ENCODE peak calls at places on chromosomes 12 and 14, in ten cellular contexts. O is left ventricle myocardium inferior, C is OCI-LY7, F is mammary epithelial cell, A is ovary, Z is foreskin fibroblast, E is bronchial epithelial cell, L is HL-60, B is GM12878, R is PC-3. D is an unnamed sample.

GRCh38 chr14:54687750-54688119 is 120.8 kb downstream of the SAMD4A start:
- DNase-seq in E (no peak), R (no peak), L (no peak), A (no peak), Z (no peak), C (no peak), F (no peak), B (no peak), O (peak), D (no peak)

GRCh38 chr12:24760606-24761378 is 188.1 kb downstream of the BCAT1 start:
- DNase-seq in Z (no peak), R (no peak), L (no peak), E (no peak), O (no peak), C (no peak), F (no peak), B (no peak), A (no peak), D (no peak)

GRCh38 chr12:85076688-85077430 is 40.7 kb downstream of the LRRIQ1 start:
- DNase-seq in B (no peak), A (no peak), Z (peak), L (no peak), O (no peak), F (peak), R (peak), C (peak), E (peak), D (no peak)

GRCh38 chr12:111211910-111212757 is 156.8 kb downstream of the PHETA1 start:
- DNase-seq in L (no peak), R (peak), Z (no peak), C (peak), E (no peak), O (no peak), A (no peak), F (no peak), B (no peak), D (no peak)

GRCh38 chr14:51848120-51848519 is 12.3 kb upstream of the GNG2 start:
- DNase-seq in E (peak), R (no peak), F (peak), O (no peak), L (no peak), Z (no peak), C (no peak), A (no peak), B (no peak), D (no peak)

GRCh38 chr14:44107156-44107555 is 399.9 kb downstream of the FSCB start:
- DNase-seq in R (no peak), E (peak), B (no peak), L (no peak), O (no peak), F (peak), Z (no peak), C (no peak), A (no peak), D (no peak)

GRCh38 chr12:129790331-129790730 is 113.5 kb downstream of the TMEM132D start:
- DNase-seq in L (no peak), F (no peak), E (no peak), Z (no peak), A (no peak), B (no peak), O (no peak), C (no peak), R (no peak), D (no peak)

GRCh38 chr14:24279301-24280186 is 8.1 kb upstream of the RABGGTA start:
- DNase-seq in B (peak), Z (no peak), C (peak), F (peak), O (peak), E (peak), A (no peak), L (peak), R (peak), D (no peak)

GRCh38 chr12:93913845-93914244 is 234.5 kb upstream of the PLXNC1 start:
- DNase-seq in A (no peak), L (no peak), B (no peak), E (peak), O (no peak), Z (peak), R (no peak), F (peak), C (no peak), D (no peak)

GRCh38 chr14:101195309-101195724 is 291.8 kb upstream of the RTL1 start:
- DNase-seq in Z (no peak), C (no peak), L (no peak), R (no peak), O (no peak), A (no peak), B (no peak), F (no peak), E (no peak), D (no peak)

GRCh38 chr12:18339633-18340032 is 78.3 kb downstream of the PIK3C2G start:
- DNase-seq in E (no peak), C (no peak), R (no peak), B (no peak), A (no peak), F (no peak), Z (no peak), L (no peak), O (no peak), D (no peak)

GRCh38 chr12:32264995-32265394 is 134.4 kb upstream of the FGD4 start:
- DNase-seq in F (no peak), A (no peak), Z (peak), C (peak), E (no peak), L (peak), O (no peak), B (no peak), R (no peak), D (peak)

GRCh38 chr12:89350661-89351488 is 1.4 kb downstream of the DUSP6 start:
- DNase-seq in O (peak), C (no peak), R (no peak), F (peak), L (peak), A (no peak), B (no peak), Z (no peak), E (no peak), D (no peak)

GRCh38 chr14:59009967-59010366 is 178.5 kb upstream of the DAAM1 start:
- DNase-seq in L (no peak), C (no peak), O (no peak), Z (no peak), A (no peak), E (no peak), B (no peak), F (no peak), R (no peak), D (no peak)

GRCh38 chr12:57638096-57638495 is 5.1 kb upstream of the B4GALNT1 start:
- DNase-seq in C (no peak), E (no peak), Z (no peak), R (no peak), O (no peak), L (no peak), B (no peak), A (no peak), F (no peak), D (no peak)

GRCh38 chr14:61585598-61586538 is 109.4 kb upstream of the HIF1A start:
- DNase-seq in Z (peak), R (peak), B (no peak), L (no peak), O (peak), E (peak), A (peak), C (no peak), F (no peak), D (no peak)

GRCh38 chr12:70271025-70271424 is 27.8 kb downstream of the CNOT2 start:
- DNase-seq in O (no peak), F (no peak), R (no peak), B (no peak), C (no peak), E (no peak), L (no peak), Z (no peak), A (no peak), D (no peak)

GRCh38 chr14:22471545-22472121 is 117.4 kb downstream of the DAD1 start:
- DNase-seq in Z (peak), F (peak), B (no peak), O (peak), C (peak), E (peak), R (peak), L (peak), A (peak), D (no peak)

GRCh38 chr12:119149270-119149669 is 29.5 kb upstream of the HSPB8 start:
- DNase-seq in F (no peak), B (no peak), R (no peak), O (no peak), A (no peak), E (no peak), L (no peak), Z (no peak), C (no peak), D (no peak)

GRCh38 chr14:99651953-99652746 is 7.2 kb downstream of the HHIPL1 start:
- DNase-seq in R (no peak), F (no peak), Z (no peak), C (no peak), O (no peak), E (no peak), L (no peak), A (no peak), B (no peak), D (no peak)

GRCh38 chr12:19683178-19683927 is 244.1 kb downstream of the AEBP2 start:
- DNase-seq in O (no peak), A (no peak), R (peak), L (no peak), C (no peak), Z (peak), E (peak), B (no peak), F (no peak), D (no peak)

GRCh38 chr14:106879241-106879640 is 1352.9 kb downstream of the TMEM121 start:
- DNase-seq in L (peak), F (peak), E (peak), A (peak), R (peak), C (peak), Z (no peak), B (no peak), O (no peak), D (no peak)

GRCh38 chr12:31306871-31307270 is 19.1 kb downstream of the SINHCAF start:
- DNase-seq in O (no peak), E (no peak), B (no peak), A (no peak), R (no peak), Z (no peak), L (no peak), C (no peak), F (no peak), D (no peak)

GRCh38 chr12:12979731-12980259 is 20.3 kb downstream of the HEBP1 start:
- DNase-seq in L (no peak), C (no peak), Z (peak), F (peak), O (no peak), R (peak), E (peak), B (no peak), A (no peak), D (no peak)

GRCh38 chr12:123269980-123270379 is 1.7 kb downstream of the CDK2AP1 start:
- DNase-seq in Z (no peak), E (no peak), O (no peak), C (peak), R (peak), F (peak), L (no peak), B (no peak), A (no peak), D (no peak)

GRCh38 chr12:53217049-53217929 is 10.2 kb upstream of the ITGB7 start:
- DNase-seq in C (no peak), F (peak), R (peak), E (peak), Z (peak), O (peak), B (no peak), A (no peak), L (peak), D (no peak)

GRCh38 chr12:95201056-95201670 is 16.1 kb downstream of the FGD6 start:
- DNase-seq in O (no peak), L (no peak), A (no peak), R (peak), F (peak), E (peak), C (no peak), Z (no peak), B (no peak), D (no peak)

GRCh38 chr12:103657331-103657730 is 70.3 kb downstream of the STAB2 start:
- DNase-seq in A (no peak), Z (no peak), O (no peak), C (no peak), F (peak), B (no peak), L (no peak), R (peak), E (peak), D (no peak)

GRCh38 chr12:98780261-98780660 is 135.2 kb downstream of the APAF1 start:
- DNase-seq in C (no peak), B (no peak), O (no peak), E (no peak), F (no peak), Z (no peak), L (no peak), A (no peak), R (no peak), D (no peak)

GRCh38 chr12:113838896-113839295 is 127.2 kb downstream of the RBM19 start:
- DNase-seq in R (no peak), A (no peak), C (no peak), E (no peak), O (no peak), L (no peak), B (no peak), Z (no peak), F (no peak), D (no peak)

GRCh38 chr12:121581681-121582439 is 1.0 kb upstream of the KDM2B start:
- DNase-seq in R (no peak), A (no peak), C (peak), B (no peak), L (peak), Z (peak), E (no peak), F (no peak), O (peak), D (no peak)

GRCh38 chr12:51752490-51752889 is 96.0 kb downstream of the FIGNL2 start:
- DNase-seq in Z (peak), C (no peak), R (peak), E (peak), O (peak), B (no peak), F (peak), A (no peak), L (no peak), D (no peak)

GRCh38 chr12:72272731-72273498 is 745 bp downstream of the TRHDE start:
- DNase-seq in R (peak), A (peak), B (no peak), E (no peak), O (no peak), L (no peak), C (no peak), Z (no peak), F (peak), D (no peak)

GRCh38 chr12:72271741-72272661 is at the start of gene TRHDE:
- DNase-seq in L (peak), F (peak), E (no peak), O (no peak), R (peak), Z (peak), A (peak), C (no peak), B (no peak), D (no peak)

GRCh38 chr12:72270246-72270645 is 1.9 kb upstream of the TRHDE start:
- DNase-seq in A (no peak), F (no peak), O (no peak), B (no peak), E (no peak), R (no peak), L (no peak), C (no peak), Z (no peak), D (no peak)

GRCh38 chr12:72269491-72269890 is 2.7 kb upstream of the TRHDE start:
- DNase-seq in E (no peak), F (no peak), R (peak), Z (no peak), C (no peak), L (no peak), B (no peak), O (no peak), A (no peak), D (no peak)

DNA sequence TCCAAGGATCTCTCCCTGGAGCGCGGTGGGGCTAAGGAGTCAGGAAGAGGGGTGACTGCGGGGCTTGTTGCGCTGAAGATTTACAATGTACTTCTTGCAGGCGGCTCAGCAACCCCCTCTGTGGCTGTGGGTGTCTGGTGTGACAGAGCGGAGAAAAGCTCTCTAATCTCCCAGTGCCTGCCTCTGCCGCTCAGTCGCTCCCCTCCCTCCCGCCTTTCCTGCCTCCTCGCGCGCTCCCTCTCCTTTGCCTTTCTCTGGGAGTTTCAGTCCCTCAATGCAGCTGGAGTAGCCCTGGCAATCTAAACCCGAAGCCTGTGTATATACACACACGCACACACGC is 799 bp upstream of the TRHDE start:
- DNase-seq in A (peak), F (no peak), E (no peak), R (no peak), O (no peak), L (no peak), Z (no peak), C (no peak), B (no peak), D (no peak)
- H3K4me3 ChIP-seq in A (peak), F (peak), E (peak), R (peak), O (peak), L (peak), Z (peak), C (no peak), B (no peak), D (no peak)

DNA sequence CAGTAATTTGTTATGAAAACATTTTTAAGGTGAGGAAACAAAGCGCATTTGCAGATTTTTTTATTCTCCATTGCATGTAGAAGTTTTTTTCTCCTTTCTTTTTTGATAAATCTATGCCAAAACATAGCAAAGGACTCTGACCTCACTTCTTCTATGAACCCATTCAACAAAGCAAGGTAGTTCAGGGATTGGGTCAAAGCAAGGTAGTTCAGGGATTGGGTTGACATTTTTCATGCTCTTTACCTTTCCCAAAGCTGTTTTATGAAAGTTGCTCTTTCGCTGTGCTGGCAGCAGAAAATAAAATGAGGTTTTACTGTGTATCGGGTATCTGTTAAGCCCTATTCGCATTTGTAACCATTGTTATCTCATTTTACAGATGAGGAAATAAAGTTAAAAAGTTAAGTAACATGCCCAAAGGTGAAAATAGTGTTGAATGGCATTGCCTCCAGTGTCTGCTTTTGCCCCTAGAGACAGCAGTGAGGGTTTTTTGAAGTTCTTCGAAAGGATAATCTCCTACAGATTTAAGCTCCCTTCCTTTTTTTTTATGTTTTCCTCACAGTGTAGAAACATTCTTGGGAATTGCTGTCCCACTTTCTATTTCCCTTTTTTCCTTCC is 10.6 kb downstream of the STRAP start:
- DNase-seq in R (no peak), L (no peak), E (no peak), F (no peak), A (no peak), B (no peak), C (no peak), O (no peak), Z (no peak), D (no peak)
- TF ChIP-seq CTCF in R (no peak), L (no peak), E (no peak), F (no peak), A (no peak), B (no peak), C (no peak), O (no peak), Z (no peak), D (no peak)

GRCh38 chr14:102510616-102511520 is 1.3 kb upstream of the ANKRD9 start:
- DNase-seq in F (no peak), O (peak), B (no peak), A (no peak), Z (no peak), L (no peak), C (peak), E (peak), R (peak), D (no peak)

GRCh38 chr14:102508410-102508773 is 1.2 kb downstream of the ANKRD9 start:
- DNase-seq in R (peak), L (no peak), B (no peak), E (peak), O (peak), C (no peak), Z (no peak), F (no peak), A (no peak), D (no peak)

GRCh38 chr14:102507891-102508312 is 1.7 kb downstream of the ANKRD9 start:
- DNase-seq in F (no peak), E (no peak), B (no peak), C (no peak), A (no peak), Z (no peak), L (no peak), O (no peak), R (no peak), D (no peak)

GRCh38 chr14:102509744-102510615 is at the start of gene ANKRD9:
- DNase-seq in F (peak), R (peak), A (peak), Z (peak), C (peak), B (peak), L (peak), O (peak), E (peak), D (peak)

DNA sequence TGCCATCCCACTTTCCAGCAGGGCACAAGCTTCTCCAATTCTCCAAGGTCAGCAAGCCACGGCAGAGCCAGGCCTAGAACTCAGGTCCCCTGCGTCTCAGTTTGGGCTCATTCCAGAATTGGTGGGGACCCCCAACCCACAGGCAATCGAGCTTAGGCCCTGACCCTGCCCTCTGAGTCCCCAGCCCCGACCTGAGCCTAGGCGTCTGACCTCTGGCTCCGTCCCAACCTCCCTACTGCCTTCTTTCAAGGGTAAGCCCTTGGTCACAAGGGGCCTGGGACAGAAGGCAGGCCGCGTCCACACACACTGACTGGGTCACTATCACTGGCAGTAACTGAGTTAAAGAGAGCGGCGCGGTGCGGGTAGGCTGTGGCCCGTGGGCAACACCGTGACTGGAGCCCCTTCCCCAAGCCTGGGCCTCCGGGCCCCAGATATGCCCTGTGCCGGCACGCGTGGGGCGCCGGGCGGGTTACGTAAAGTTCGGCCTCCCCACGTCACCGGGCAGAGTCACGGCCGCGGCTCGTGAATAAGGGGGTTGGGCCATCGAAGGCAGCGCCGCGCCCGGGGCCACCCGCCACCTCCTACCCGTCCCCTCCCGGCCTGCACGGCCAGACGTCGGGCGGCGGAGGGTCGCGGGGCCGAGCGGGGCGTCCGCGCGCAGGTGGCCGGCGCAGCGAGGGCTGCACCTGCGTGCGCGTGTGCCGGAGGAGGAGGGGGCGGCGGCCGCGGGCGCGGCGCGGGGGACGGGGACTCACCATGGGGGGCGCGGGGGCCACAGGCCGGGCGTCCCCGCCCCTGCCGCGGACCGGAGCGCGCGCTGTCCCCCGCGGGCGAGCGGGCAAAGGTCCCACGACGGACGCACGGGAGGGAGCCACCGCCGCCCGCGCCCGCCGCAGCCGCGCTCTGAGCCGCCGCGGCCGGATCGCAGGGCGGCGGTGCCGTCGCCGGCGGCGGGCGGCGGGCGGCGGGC is 517 bp downstream of the ANKRD9 start:
- DNase-seq in O (peak), Z (peak), B (no peak), R (peak), E (no peak), C (no peak), L (no peak), A (peak), F (no peak), D (no peak)
- H3K4me3 ChIP-seq in O (peak), Z (peak), B (peak), R (peak), E (peak), C (peak), L (peak), A (peak), F (peak), D (peak)

GRCh38 chr12:109928058-109928656 is 28.1 kb downstream of the TCHP start:
- DNase-seq in L (no peak), O (no peak), C (no peak), B (no peak), E (no peak), Z (no peak), F (no peak), A (no peak), R (no peak), D (no peak)

GRCh38 chr12:109930028-109930800 is 30.1 kb downstream of the TCHP start:
- DNase-seq in B (no peak), F (no peak), A (no peak), C (no peak), L (no peak), O (no peak), Z (no peak), R (no peak), E (no peak), D (no peak)

GRCh38 chr12:109925185-109925835 is 25.2 kb downstream of the TCHP start:
- DNase-seq in E (no peak), B (no peak), F (no peak), R (no peak), O (no peak), A (no peak), L (no peak), C (no peak), Z (no peak), D (no peak)

GRCh38 chr12:109926488-109927210 is 26.6 kb downstream of the TCHP start:
- DNase-seq in C (no peak), F (no peak), E (no peak), R (no peak), Z (no peak), O (no peak), L (no peak), B (no peak), A (no peak), D (no peak)

GRCh38 chr12:109927622-109928021 is 27.5 kb downstream of the TCHP start:
- DNase-seq in Z (no peak), C (peak), A (no peak), E (peak), F (no peak), O (no peak), R (peak), B (no peak), L (peak), D (no peak)
- TF ChIP-seq CTCF in Z (peak), C (peak), A (no peak), E (peak), F (peak), O (peak), R (peak), B (peak), L (peak), D (peak)